ENCODE peak calls at places on chromosomes 6 and 20, in seven cellular contexts. Z, W, V, M, B, G and K are unnamed samples.
A peak's percentile ranks its signal among the peaks of the same experiment; 100 is the strongest.

GRCh38 chr6:106110167-106110826 is 24.2 kb downstream of the PRDM1 start:
- DNase-seq in V (no peak), W (no peak), B (no peak), Z (peak; percentile 75), M (no peak), G (no peak), K (peak; percentile 79)

GRCh38 chr6:92759195-92759594 is 660.2 kb downstream of the EPHA7 start:
- DNase-seq in Z (no peak), V (no peak), W (no peak), B (no peak), M (no peak), G (no peak), K (no peak)

GRCh38 chr6:142416179-142416578 is 114.4 kb downstream of the ADGRG6 start:
- DNase-seq in B (no peak), M (no peak), Z (no peak), W (no peak), G (no peak), V (no peak), K (no peak)

GRCh38 chr6:35727935-35728662 is 8.7 kb upstream of the ARMC12 start:
- DNase-seq in B (peak; percentile 96), Z (peak; percentile 96), G (peak; percentile 99), V (peak; percentile 84), W (peak; percentile 95), M (peak; percentile 95), K (peak; percentile 89)

GRCh38 chr6:24740861-24741260 is 21.9 kb upstream of the C6orf62 start:
- DNase-seq in V (no peak), Z (no peak), M (no peak), W (no peak), B (no peak), G (no peak), K (no peak)

GRCh38 chr20:768426-768978 is at the start of gene SLC52A3:
- DNase-seq in G (no peak), M (peak; percentile 71), Z (peak; percentile 89), V (peak; percentile 51), B (no peak), W (no peak), K (peak; percentile 91)

GRCh38 chr6:12324096-12324495 is 33.9 kb downstream of the EDN1 start:
- DNase-seq in G (no peak), B (no peak), V (no peak), W (no peak), Z (peak; percentile 65), M (peak; percentile 79), K (peak; percentile 73)

GRCh38 chr20:2022163-2022562 is 28.3 kb upstream of the PDYN start:
- DNase-seq in Z (no peak), G (no peak), B (no peak), W (no peak), M (no peak), V (no peak), K (no peak)

GRCh38 chr6:144379356-144379755 is 94.2 kb downstream of the UTRN start:
- DNase-seq in W (no peak), V (no peak), G (no peak), B (no peak), M (no peak), Z (no peak), K (no peak)

GRCh38 chr6:27145731-27146455 is 101.6 kb upstream of the PRSS16 start:
- DNase-seq in B (peak; percentile 67), G (peak; percentile 94), W (peak; percentile 79), V (peak; percentile 67), Z (peak; percentile 80), M (peak; percentile 86), K (peak; percentile 89)

GRCh38 chr20:63086421-63087235 is 79.9 kb upstream of the BHLHE23 start:
- DNase-seq in W (peak; percentile 10), M (no peak), V (no peak), G (peak; percentile 52), Z (no peak), B (no peak), K (no peak)

GRCh38 chr20:43383026-43383795 is 74.5 kb upstream of the SRSF6 start:
- DNase-seq in B (no peak), M (no peak), G (no peak), W (no peak), Z (no peak), V (no peak), K (no peak)

GRCh38 chr6:133843098-133843497 is 45.8 kb upstream of the TCF21 start:
- DNase-seq in B (no peak), Z (no peak), V (no peak), W (no peak), M (no peak), G (no peak), K (no peak)

GRCh38 chr20:3755814-3756480 is 11.6 kb downstream of the ADISSP start:
- DNase-seq in B (no peak), M (no peak), Z (no peak), W (no peak), V (no peak), G (no peak), K (no peak)

GRCh38 chr6:79028641-79029314 is 49.3 kb downstream of the PHIP start:
- DNase-seq in G (no peak), V (no peak), W (no peak), B (no peak), M (no peak), Z (no peak), K (no peak)

GRCh38 chr20:4134861-4135379 is 119.6 kb upstream of the RNF24 start:
- DNase-seq in Z (peak; percentile 67), G (no peak), V (no peak), M (no peak), W (no peak), B (no peak), K (no peak)

GRCh38 chr20:62921119-62921687 is 5.1 kb downstream of the DIDO1 start:
- DNase-seq in V (peak; percentile 85), M (no peak), Z (peak; percentile 54), G (no peak), W (no peak), B (no peak), K (peak; percentile 63)

GRCh38 chr20:53915459-53916172 is 154.8 kb downstream of the BCAS1 start:
- DNase-seq in Z (peak; percentile 99), M (peak; percentile 93), G (peak; percentile 96), B (peak; percentile 93), V (peak; percentile 91), W (peak; percentile 96), K (peak; percentile 100)

GRCh38 chr6:90477366-90477765 is 109.5 kb downstream of the MAP3K7 start:
- DNase-seq in G (no peak), W (no peak), V (no peak), Z (no peak), M (peak; percentile 48), B (no peak), K (no peak)

GRCh38 chr6:123849406-123849805 is 45.7 kb downstream of the NKAIN2 start:
- DNase-seq in W (no peak), B (no peak), G (no peak), Z (no peak), M (no peak), V (no peak), K (no peak)

GRCh38 chr6:15430181-15430580 is 184.3 kb downstream of the JARID2 start:
- DNase-seq in B (no peak), W (no peak), M (no peak), Z (no peak), V (no peak), G (no peak), K (no peak)

GRCh38 chr6:125699591-125699990 is 49.8 kb upstream of the HEY2 start:
- DNase-seq in B (no peak), G (no peak), Z (no peak), V (no peak), W (no peak), M (no peak), K (no peak)

GRCh38 chr6:118856301-118856700 is 37.7 kb upstream of the ASF1A start:
- DNase-seq in W (no peak), Z (no peak), B (no peak), G (no peak), M (no peak), V (no peak), K (no peak)

GRCh38 chr6:33740794-33741193 is 5.9 kb downstream of the IP6K3 start:
- DNase-seq in W (no peak), M (no peak), V (no peak), G (no peak), B (no peak), Z (no peak), K (no peak)

GRCh38 chr6:6746334-6746969 is 157.9 kb downstream of the LY86 start:
- DNase-seq in G (no peak), W (no peak), B (peak; percentile 56), V (no peak), Z (no peak), M (no peak), K (no peak)

GRCh38 chr20:48761023-48761785 is 66.6 kb downstream of the PREX1 start:
- DNase-seq in Z (peak; percentile 57), G (no peak), B (no peak), M (no peak), W (no peak), V (no peak), K (peak; percentile 46)

GRCh38 chr6:117958536-117958935 is 51.5 kb downstream of the SLC35F1 start:
- DNase-seq in W (no peak), M (no peak), G (no peak), V (no peak), B (no peak), Z (no peak), K (no peak)

GRCh38 chr6:5713519-5713918 is 293.2 kb downstream of the NRN1 start:
- DNase-seq in M (no peak), V (peak; percentile 29), W (no peak), G (no peak), B (no peak), Z (no peak), K (peak; percentile 11)

GRCh38 chr6:81451787-81452186 is 300.7 kb downstream of the TENT5A start:
- DNase-seq in V (no peak), B (no peak), G (no peak), M (no peak), W (peak; percentile 21), Z (no peak), K (no peak)

DNA sequence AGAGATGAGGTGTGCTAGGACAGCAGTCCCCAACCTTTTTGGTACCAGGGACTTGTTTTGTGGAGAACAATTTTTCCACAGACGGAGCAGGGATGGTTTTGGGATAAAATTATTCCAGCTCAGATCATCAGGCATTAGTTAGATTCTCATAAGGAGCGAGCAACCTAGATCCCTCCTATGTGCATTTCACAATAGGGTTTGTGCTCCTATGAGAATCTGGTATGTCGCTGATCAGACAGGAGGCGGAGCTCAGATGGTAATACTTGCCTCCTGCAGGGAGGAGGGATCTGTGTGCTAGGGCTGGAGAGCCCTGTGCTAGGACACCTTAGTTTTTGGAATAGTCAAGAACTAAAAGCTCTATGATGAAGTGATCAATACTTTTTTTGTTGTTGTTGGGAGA is 2.5 kb downstream of the SMIM13 start:
- DNase-seq in Z (peak; percentile 28), W (no peak), G (no peak), M (peak; percentile 26), V (peak; percentile 61), B (no peak), K (peak; percentile 42)
- H3K27ac ChIP-seq in Z (no peak overlapping the region), W (no peak overlapping the region), G (no peak overlapping the region), M (no peak overlapping the region), V (no peak overlapping the region), B (no peak overlapping the region), K (no peak overlapping the region)

GRCh38 chr6:31729515-31729978 is 448 bp upstream of the DDAH2 start:
- DNase-seq in Z (peak; percentile 97), B (peak; percentile 89), G (peak; percentile 97), W (peak; percentile 96), M (peak; percentile 91), V (peak; percentile 97), K (peak; percentile 97)
- TF ChIP-seq CTCF in Z (peak; percentile 74), B (no peak), G (peak; percentile 25), W (no peak), M (peak; percentile 82), V (peak; percentile 88), K (peak; percentile 46)

GRCh38 chr6:41199427-41200246 is 1.3 kb downstream of the TREML2 start:
- DNase-seq in M (no peak), W (no peak), G (no peak), V (no peak), Z (no peak), B (no peak), K (no peak)
- H3K4me3 ChIP-seq in M (no peak overlapping the region), W (no peak overlapping the region), G (no peak overlapping the region), V (no peak overlapping the region), Z (no peak overlapping the region), B (no peak overlapping the region), K (no peak overlapping the region)

GRCh38 chr20:46953596-46953995 is 59.0 kb downstream of the EYA2 start:
- DNase-seq in M (no peak), G (peak; percentile 13), W (no peak), V (no peak), B (no peak), Z (no peak), K (no peak)
- H3K27ac ChIP-seq in M (no peak overlapping the region), G (no peak overlapping the region), W (no peak overlapping the region), V (no peak overlapping the region), B (no peak overlapping the region), Z (no peak overlapping the region), K (no peak overlapping the region)